ENCODE peak calls at places on chromosomes 11 and 22, in eight cellular contexts. H is astrocyte of the cerebellum; V is cardiac muscle cell; K is stimulated activated effector memory CD8-positive, alpha-beta T cell treated with anti-CD3 and anti-CD28 coated beads, Interleukin-12 subunit alpha, Interleukin-12 subunit beta, amount 100 ng/mL, for 72 hours; Z is astrocyte of the spinal cord; R is nephron progenitor cell; O is heart left ventricle; B is NCI-H446 treated with DMSO at 0.1 percent for 48 hours. M is an unnamed sample.

GRCh38 chr11:119666061-119666460 is 62.9 kb downstream of the NECTIN1 start:
- DNase-seq in R (no peak), K (no peak), B (no peak), V (no peak), Z (no peak), H (no peak), O (no peak), M (no peak)

GRCh38 chr11:132858203-132858602 is 674.1 kb downstream of the OPCML start:
- DNase-seq in V (peak), Z (peak), O (no peak), K (no peak), H (no peak), B (no peak), R (peak), M (no peak)

GRCh38 chr11:93772123-93772522 is 12.0 kb upstream of the MED17 start:
- DNase-seq in Z (no peak), O (no peak), V (no peak), H (no peak), B (no peak), K (no peak), R (no peak), M (no peak)

GRCh38 chr11:13127161-13127560 is 118.0 kb downstream of the RASSF10 start:
- DNase-seq in K (no peak), O (no peak), Z (no peak), H (no peak), R (no peak), V (no peak), B (no peak), M (no peak)

GRCh38 chr11:114208371-114208770 is 87.8 kb upstream of the NNMT start:
- DNase-seq in K (no peak), R (no peak), V (no peak), H (no peak), B (no peak), Z (no peak), O (no peak), M (no peak)

GRCh38 chr22:26172389-26172990 is 3.2 kb downstream of the SEZ6L start:
- DNase-seq in B (peak), R (peak), O (no peak), Z (peak), K (no peak), V (peak), H (no peak), M (peak)

GRCh38 chr22:49969751-49970527 is 9.4 kb downstream of the PIM3 start:
- DNase-seq in R (no peak), Z (no peak), B (no peak), K (no peak), H (no peak), V (no peak), O (no peak), M (no peak)

GRCh38 chr11:135033545-135033944 is 621.5 kb upstream of the B3GAT1 start:
- DNase-seq in R (peak), K (no peak), Z (peak), H (no peak), O (no peak), V (peak), B (no peak), M (peak)

GRCh38 chr11:27718853-27719574 is 18.8 kb upstream of the BDNF start:
- DNase-seq in B (no peak), H (no peak), R (peak), V (peak), O (no peak), Z (peak), K (no peak), M (no peak)

GRCh38 chr11:74543991-74544390 is 48.4 kb upstream of the POLD3 start:
- DNase-seq in H (no peak), B (no peak), Z (no peak), R (no peak), V (no peak), O (no peak), K (no peak), M (no peak)

GRCh38 chr22:18968011-18968749 is 32.1 kb upstream of the PRODH start:
- DNase-seq in Z (no peak), H (no peak), V (peak), R (peak), K (no peak), B (no peak), O (peak), M (no peak)

M was measured in NCI-H1694.